ENCODE peak calls at places on chromosomes 4 and X, in seven cellular contexts. E is stomach, H is HL-60, A is transverse colon, D is H1, S is esophagus muscularis mucosa, V is breast epithelium. J is an unnamed sample.

GRCh38 chr4:151087467-151087866 is 12.0 kb upstream of the RPS3A start:
- DNase-seq in E (no peak), H (no peak), A (no peak), D (no peak), S (no peak), V (no peak), J (no peak)

GRCh38 chrX:95427389-95427788 is 1257.3 kb upstream of the DIAPH2 start:
- DNase-seq in E (no peak), H (no peak), A (no peak), D (no peak), S (no peak), V (no peak), J (no peak)

GRCh38 chr4:86934772-86935498 is at the start of gene AFF1:
- DNase-seq in E (peak), H (peak), A (peak), D (peak), S (peak), V (peak), J (peak)

GRCh38 chrX:114611018-114611619 is 27.2 kb downstream of the HTR2C start:
- DNase-seq in E (peak), H (no peak), A (peak), D (peak), S (no peak), V (no peak), J (no peak)

GRCh38 chrX:44440006-44440405 is 96.5 kb upstream of the EFHC2 start:
- DNase-seq in E (no peak), H (no peak), A (no peak), D (no peak), S (no peak), V (no peak), J (no peak)

GRCh38 chr4:70768301-70768948 is 46.7 kb downstream of the RUFY3 start:
- DNase-seq in E (no peak), H (no peak), A (no peak), D (no peak), S (no peak), V (no peak), J (no peak)

GRCh38 chr4:68892861-68893260 is 58.7 kb downstream of the UGT2A3 start:
- DNase-seq in E (no peak), H (no peak), A (no peak), D (no peak), S (no peak), V (no peak), J (no peak)

GRCh38 chr4:156765277-156765676 is 206.3 kb downstream of the PDGFC start:
- DNase-seq in E (no peak), H (no peak), A (no peak), D (no peak), S (no peak), V (no peak), J (no peak)

GRCh38 chrX:48934581-48935331 is 15.9 kb upstream of the PIM2 start:
- DNase-seq in E (no peak), H (no peak), A (no peak), D (no peak), S (no peak), V (no peak), J (no peak)

GRCh38 chrX:17822351-17822750 is 38.7 kb downstream of the RAI2 start:
- DNase-seq in E (no peak), H (no peak), A (no peak), D (no peak), S (no peak), V (no peak), J (no peak)

GRCh38 chrX:101357166-101357795 is 8.7 kb upstream of the TIMM8A start:
- DNase-seq in E (no peak), H (no peak), A (no peak), D (no peak), S (no peak), V (no peak), J (no peak)

GRCh38 chr4:165131247-165131832 is 18.7 kb upstream of the TMEM192 start:
- DNase-seq in E (peak), H (no peak), A (peak), D (peak), S (peak), V (peak), J (no peak)

GRCh38 chr4:119585771-119586170 is 42.8 kb downstream of the PDE5A start:
- DNase-seq in E (no peak), H (no peak), A (no peak), D (no peak), S (no peak), V (no peak), J (no peak)

GRCh38 chrX:35890699-35891098 is 28.8 kb upstream of the CFAP47 start:
- DNase-seq in E (peak), H (no peak), A (peak), D (peak), S (no peak), V (no peak), J (peak)

GRCh38 chrX:120087289-120088017 is 10.0 kb upstream of the RHOXF2B start:
- DNase-seq in E (no peak), H (no peak), A (no peak), D (no peak), S (no peak), V (no peak), J (no peak)

GRCh38 chrX:40058719-40059118 is 39.0 kb downstream of the BCOR start:
- DNase-seq in E (peak), H (no peak), A (peak), D (no peak), S (no peak), V (no peak), J (peak)

GRCh38 chr4:176883681-176884418 is 91.1 kb upstream of the VEGFC start:
- DNase-seq in E (no peak), H (no peak), A (no peak), D (no peak), S (no peak), V (no peak), J (no peak)

GRCh38 chrX:130118941-130119640 is 8.8 kb upstream of the ELF4 start:
- DNase-seq in E (no peak), H (no peak), A (no peak), D (no peak), S (no peak), V (no peak), J (no peak)

GRCh38 chrX:10576777-10577444 is 43.5 kb downstream of the MID1 start:
- DNase-seq in E (no peak), H (no peak), A (no peak), D (no peak), S (no peak), V (no peak), J (peak)

GRCh38 chr4:47155907-47156306 is 124.5 kb downstream of the GABRB1 start:
- DNase-seq in E (no peak), H (no peak), A (no peak), D (no peak), S (no peak), V (no peak), J (no peak)

GRCh38 chr4:337932-338758 is 531 bp downstream of the ZNF141 start:
- DNase-seq in E (peak), H (no peak), A (no peak), D (peak), S (peak), V (no peak), J (peak)

GRCh38 chr4:138190452-138190858 is 51.7 kb downstream of the SLC7A11 start:
- DNase-seq in E (no peak), H (peak), A (no peak), D (no peak), S (no peak), V (no peak), J (no peak)

GRCh38 chrX:22097295-22097694 is 65.2 kb downstream of the PHEX start:
- DNase-seq in E (no peak), H (no peak), A (no peak), D (no peak), S (no peak), V (no peak), J (no peak)

GRCh38 chr4:112147697-112148096 is 2.4 kb downstream of the FAM241A start:
- DNase-seq in E (no peak), H (no peak), A (no peak), D (no peak), S (no peak), V (no peak), J (no peak)

GRCh38 chr4:168409089-168409801 is 71.0 kb downstream of the DDX60L start:
- DNase-seq in E (no peak), H (no peak), A (no peak), D (no peak), S (no peak), V (no peak), J (no peak)

GRCh38 chr4:56181140-56181950 is 205.9 kb downstream of the AASDH start:
- DNase-seq in E (no peak), H (peak), A (no peak), D (no peak), S (no peak), V (no peak), J (no peak)

GRCh38 chrX:13670197-13670596 is 17.3 kb downstream of the TCEANC start:
- DNase-seq in E (no peak), H (no peak), A (no peak), D (no peak), S (no peak), V (no peak), J (no peak)

GRCh38 chr4:14445882-14446281 is 556.4 kb upstream of the CPEB2 start:
- DNase-seq in E (no peak), H (no peak), A (no peak), D (no peak), S (no peak), V (no peak), J (no peak)

GRCh38 chr4:150982557-150983233 is 32.4 kb downstream of the LRBA start:
- DNase-seq in E (no peak), H (no peak), A (no peak), D (no peak), S (no peak), V (no peak), J (no peak)

GRCh38 chr4:68535976-68536375 is 40.1 kb downstream of the UGT2B17 start:
- DNase-seq in E (no peak), H (no peak), A (no peak), D (no peak), S (no peak), V (no peak), J (no peak)

GRCh38 chrX:151713859-151714258 is 2.0 kb upstream of the FATE1 start:
- DNase-seq in E (no peak), H (no peak), A (no peak), D (peak), S (no peak), V (no peak), J (no peak)

DNA sequence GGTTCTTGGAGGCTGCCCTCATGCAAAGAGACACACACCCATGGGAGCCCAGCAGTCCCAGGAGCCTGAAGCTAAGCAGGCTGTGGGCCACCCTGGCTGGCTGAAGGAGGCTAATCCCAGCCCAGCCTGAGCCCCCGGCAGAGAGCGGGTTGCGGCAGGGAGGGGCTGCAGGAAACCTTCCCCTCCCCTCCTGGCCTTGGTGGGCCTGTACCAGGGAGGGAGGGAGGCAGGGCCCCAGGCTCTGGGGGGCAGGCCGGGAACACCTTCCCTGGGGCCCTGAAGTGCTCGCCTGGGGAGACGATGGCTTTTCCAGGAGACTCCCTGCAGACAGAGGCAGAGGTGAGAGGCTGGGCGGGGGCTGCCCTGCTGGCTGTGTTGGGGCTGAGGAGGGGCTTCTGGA is 3.7 kb downstream of the BGN start:
- DNase-seq in E (no peak), H (no peak), A (no peak), D (no peak), S (no peak), V (no peak), J (no peak)
- H3K27ac ChIP-seq in E (no peak), H (no peak), A (no peak), D (no peak), S (no peak), V (no peak), J (no peak)

GRCh38 chrX:41332408-41332987 is 1.5 kb upstream of the DDX3X start:
- DNase-seq in E (peak), H (no peak), A (peak), D (no peak), S (no peak), V (peak), J (peak)
- TF ChIP-seq POLR2AphosphoS5 in E (no peak), H (no peak), A (no peak), D (no peak), S (no peak), V (no peak), J (no peak)

DNA sequence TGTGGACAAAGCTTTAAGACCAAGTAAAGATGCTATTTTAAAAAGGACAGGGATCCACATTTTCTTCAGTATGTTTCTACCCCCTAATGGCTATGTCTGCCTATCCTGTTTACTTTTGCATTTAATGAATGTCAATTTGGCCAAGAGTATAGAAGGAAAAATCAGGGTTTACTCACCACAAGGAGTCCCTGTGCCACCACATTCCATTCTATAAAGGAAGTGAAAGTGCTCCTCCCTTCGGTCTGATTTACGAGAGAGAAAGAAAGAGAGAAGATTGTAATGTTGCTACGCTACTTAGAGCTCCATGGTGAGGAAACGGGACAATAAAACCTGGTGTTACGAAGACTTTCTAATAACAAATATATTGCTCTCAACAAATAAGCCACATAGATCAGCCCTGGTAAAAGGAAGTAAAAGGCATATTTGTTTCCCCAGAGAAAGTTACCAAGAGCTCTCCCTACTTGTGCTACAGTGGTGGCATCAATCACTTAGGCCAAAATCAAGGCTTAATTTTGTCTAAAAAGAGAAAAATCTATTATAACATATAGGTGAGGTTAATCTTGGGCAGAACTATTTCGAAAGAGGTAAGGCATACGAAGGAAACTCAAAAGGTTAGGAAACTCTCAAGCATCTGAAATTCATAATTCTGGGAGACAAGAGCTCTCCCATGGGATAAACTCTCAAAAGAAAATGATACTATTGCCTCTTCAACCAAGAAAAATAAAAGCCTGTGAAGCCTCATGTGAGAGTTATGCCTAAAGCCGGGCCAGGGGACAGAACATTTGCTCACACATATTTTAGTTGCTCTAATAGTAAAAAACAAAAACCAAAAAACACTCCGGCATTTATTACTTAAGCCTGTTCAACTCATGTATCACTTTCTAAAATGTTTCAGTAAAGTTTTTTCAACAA is 29.5 kb downstream of the TAPT1 start:
- DNase-seq in E (no peak), H (no peak), A (no peak), D (no peak), S (no peak), V (no peak), J (no peak)
- TF ChIP-seq CTCF in E (no peak), H (no peak), A (peak), D (peak), S (peak), V (peak), J (peak)

GRCh38 chrX:12463052-12463451 is 324.8 kb downstream of the FRMPD4 start:
- DNase-seq in E (no peak), H (no peak), A (no peak), D (peak), S (no peak), V (no peak), J (no peak)
- H3K27ac ChIP-seq in E (no peak), H (no peak), A (no peak), D (no peak), S (no peak), V (no peak), J (no peak)

GRCh38 chr4:159899596-159899995 is 796.7 kb downstream of the RAPGEF2 start:
- DNase-seq in E (no peak), H (no peak), A (no peak), D (no peak), S (no peak), V (no peak), J (no peak)
- TF ChIP-seq POLR2AphosphoS5 in E (no peak), H (no peak), A (no peak), D (no peak), S (no peak), V (no peak), J (no peak)

DNA sequence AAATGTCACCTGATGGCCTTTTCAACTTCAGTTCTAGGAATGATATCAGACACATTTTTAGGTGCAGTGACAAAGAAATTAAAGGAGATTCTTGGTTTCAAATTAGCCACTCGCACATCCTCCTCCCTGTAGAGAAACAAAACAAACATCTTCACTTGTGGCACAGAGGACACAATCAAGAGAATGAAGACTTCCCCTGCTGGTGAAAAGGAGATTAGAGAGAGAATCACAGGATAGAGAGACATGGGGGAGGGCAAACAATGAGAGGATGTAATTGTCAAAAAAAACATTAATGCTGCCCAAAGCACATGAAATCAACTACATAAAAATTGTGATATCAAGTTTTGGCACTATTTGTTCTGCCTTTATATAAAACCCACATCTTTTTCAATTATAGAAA is 34.5 kb downstream of the ACE2 start:
- DNase-seq in E (no peak), H (no peak), A (no peak), D (no peak), S (no peak), V (no peak), J (no peak)
- TF ChIP-seq CTCF in E (no peak), H (no peak), A (no peak), D (peak), S (no peak), V (no peak), J (no peak)

GRCh38 chr4:183589710-183590109 is 69.3 kb downstream of the RWDD4 start:
- DNase-seq in E (no peak), H (no peak), A (no peak), D (no peak), S (no peak), V (no peak), J (no peak)

GRCh38 chr4:183586824-183587223 is 72.2 kb downstream of the RWDD4 start:
- DNase-seq in E (no peak), H (no peak), A (no peak), D (no peak), S (peak), V (no peak), J (no peak)

GRCh38 chr4:183591301-183591700 is 67.7 kb downstream of the RWDD4 start:
- DNase-seq in E (no peak), H (no peak), A (no peak), D (no peak), S (no peak), V (no peak), J (no peak)

GRCh38 chr4:183588169-183588675 is 70.8 kb downstream of the RWDD4 start:
- DNase-seq in E (no peak), H (no peak), A (no peak), D (no peak), S (peak), V (no peak), J (no peak)

DNA sequence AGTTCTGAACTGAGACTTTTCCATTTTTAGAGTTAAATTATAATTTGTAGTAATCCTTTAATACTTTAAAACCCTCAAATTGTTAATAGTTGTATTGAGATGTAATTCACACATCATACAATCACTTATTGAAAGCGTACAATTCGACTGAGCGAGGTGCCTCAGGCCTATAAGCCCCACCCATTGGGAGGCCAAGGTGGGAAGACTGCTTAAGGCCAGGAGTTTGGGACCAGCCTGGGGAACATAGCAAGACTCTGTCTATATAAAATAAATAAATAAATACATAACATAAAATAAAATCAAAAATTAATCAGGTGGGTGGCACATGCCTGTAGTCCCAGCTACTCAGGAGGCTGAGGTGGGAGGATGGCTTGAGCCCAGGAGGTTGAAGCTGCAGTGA is 70.3 kb downstream of the RWDD4 start:
- DNase-seq in E (no peak), H (no peak), A (no peak), D (no peak), S (no peak), V (no peak), J (no peak)
- H3K27ac ChIP-seq in E (peak), H (no peak), A (no peak), D (no peak), S (peak), V (no peak), J (no peak)

GRCh38 chrX:72181178-72182125 is at the start of gene PIN4:
- DNase-seq in E (peak), H (peak), A (peak), D (peak), S (peak), V (peak), J (peak)
- TF ChIP-seq POLR2AphosphoS5 in E (peak), H (peak), A (peak), D (peak), S (peak), V (no peak), J (peak)

DNA sequence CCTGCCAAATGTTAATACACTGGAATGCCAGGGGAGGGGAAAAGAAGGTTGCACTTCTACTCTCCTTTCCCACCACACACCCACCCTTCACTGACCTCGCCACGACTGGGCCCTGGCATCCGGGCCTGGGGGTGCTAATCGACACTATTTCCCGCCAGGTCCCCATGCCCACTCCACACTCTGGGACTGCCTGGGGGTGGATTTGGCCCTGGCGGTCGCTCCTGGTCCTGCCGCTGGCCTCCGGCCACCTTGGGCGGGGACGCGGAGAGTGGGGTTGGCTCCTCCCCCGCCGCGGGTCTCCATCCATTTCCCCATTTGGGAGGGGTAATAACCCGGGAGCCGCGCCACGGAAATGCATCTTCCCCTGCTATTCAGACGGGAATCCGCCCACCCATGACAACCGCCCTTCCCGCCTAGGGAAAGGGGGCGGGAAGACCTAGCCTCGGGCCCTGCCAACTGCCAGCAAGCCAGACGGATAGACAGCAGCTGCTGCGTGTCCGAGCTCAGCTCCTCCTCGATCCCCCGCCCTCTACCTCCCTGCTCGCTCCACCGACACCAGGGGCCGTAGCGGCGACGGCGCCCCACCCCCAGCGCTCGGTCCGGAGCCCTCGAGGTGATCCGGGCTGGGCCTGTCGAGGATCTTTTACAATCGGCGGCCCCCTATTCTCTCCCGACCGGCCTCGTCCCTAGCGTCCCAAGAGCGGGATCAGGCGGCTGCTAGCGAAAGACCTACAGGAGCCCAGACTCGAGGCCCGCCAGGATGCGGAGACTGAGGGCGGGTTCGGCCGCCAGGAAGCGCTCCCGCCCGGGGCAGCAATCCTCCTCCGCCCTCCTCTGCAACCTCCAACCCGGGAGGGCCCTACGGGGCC is 78.0 kb downstream of the RLIM start:
- DNase-seq in E (peak), H (no peak), A (peak), D (peak), S (peak), V (peak), J (peak)
- TF ChIP-seq CTCF in E (no peak), H (no peak), A (peak), D (peak), S (peak), V (peak), J (peak)